ENCODE peak calls at places on chromosomes 6 and 20, in five cellular contexts. F is CD8-positive, alpha-beta memory T cell; B is SK-N-DZ; T is M059J; G is NCI-H345. C is an unnamed sample.

GRCh38 chr6:39357998-39358686 is 35.6 kb upstream of the KCNK16 start:
- DNase-seq in F (no peak), B (no peak), T (peak), G (peak), C (peak)

GRCh38 chr6:63582579-63583231 is 10.4 kb downstream of the LOC128125822 start:
- DNase-seq in F (no peak), B (no peak), T (peak), G (no peak), C (no peak)

GRCh38 chr20:58584881-58585752 is 66.0 kb upstream of the STX16 start:
- DNase-seq in F (no peak), B (no peak), T (peak), G (no peak), C (peak)

GRCh38 chr6:90222724-90223198 is 73.9 kb downstream of the BACH2 start:
- DNase-seq in F (no peak), B (no peak), T (peak), G (no peak), C (peak)

GRCh38 chr6:83341765-83342164 is 89.1 kb downstream of the ME1 start:
- DNase-seq in F (no peak), B (no peak), T (peak), G (no peak), C (no peak)

GRCh38 chr6:43091592-43091991 is 15.5 kb downstream of the PTK7 start:
- DNase-seq in F (no peak), B (no peak), T (peak), G (no peak), C (no peak)

GRCh38 chr6:168870982-168871381 is 382.7 kb downstream of the THBS2 start:
- DNase-seq in F (no peak), B (no peak), T (no peak), G (no peak), C (no peak)

GRCh38 chr20:62143976-62144825 is 632 bp downstream of the SS18L1 start:
- DNase-seq in F (peak), B (peak), T (peak), G (peak), C (peak)

GRCh38 chr20:19572031-19572430 is 186.0 kb upstream of the RIN2 start:
- DNase-seq in F (no peak), B (no peak), T (no peak), G (no peak), C (no peak)

GRCh38 chr6:113423956-113424355 is 433.2 kb upstream of the MARCKS start:
- DNase-seq in F (no peak), B (no peak), T (no peak), G (no peak), C (no peak)

GRCh38 chr6:48476257-48476656 is 365.3 kb upstream of the PTCHD4 start:
- DNase-seq in F (no peak), B (no peak), T (peak), G (peak), C (peak)

GRCh38 chr6:19329078-19329477 is 508.1 kb upstream of the ID4 start:
- DNase-seq in F (no peak), B (no peak), T (peak), G (no peak), C (no peak)

GRCh38 chr20:54293526-54293925 is 85.6 kb downstream of the PFDN4 start:
- DNase-seq in F (no peak), B (no peak), T (peak), G (no peak), C (no peak)

GRCh38 chr6:21067521-21067920 is 526.0 kb upstream of the SOX4 start:
- DNase-seq in F (no peak), B (no peak), T (peak), G (no peak), C (no peak)

GRCh38 chr20:18252597-18253451 is 35.5 kb upstream of the ZNF133 start:
- DNase-seq in F (no peak), B (no peak), T (peak), G (no peak), C (no peak)

GRCh38 chr6:167811040-167811439 is 15.7 kb upstream of the AFDN start:
- DNase-seq in F (no peak), B (no peak), T (no peak), G (no peak), C (no peak)

GRCh38 chr6:33692760-33693158 is 18.7 kb downstream of the UQCC2 start:
- DNase-seq in F (peak), B (no peak), T (peak), G (no peak), C (peak)

GRCh38 chr6:109714156-109714555 is 23.1 kb downstream of the FIG4 start:
- DNase-seq in F (no peak), B (peak), T (no peak), G (no peak), C (no peak)

GRCh38 chr20:63023071-63023835 is 16.5 kb upstream of the BHLHE23 start:
- DNase-seq in F (no peak), B (no peak), T (no peak), G (no peak), C (no peak)

GRCh38 chr6:72363844-72364740 is 257.8 kb upstream of the KCNQ5 start:
- DNase-seq in F (no peak), B (no peak), T (peak), G (no peak), C (peak)

GRCh38 chr6:158669145-158670035 is 19.5 kb downstream of the SYTL3 start:
- DNase-seq in F (no peak), B (no peak), T (peak), G (no peak), C (peak)

GRCh38 chr6:141107562-141108160 is 1025.1 kb upstream of the GJE1 start:
- DNase-seq in F (no peak), B (no peak), T (peak), G (no peak), C (peak)

GRCh38 chr6:164214066-164214465 is 799.5 kb downstream of the QKI start:
- DNase-seq in F (no peak), B (no peak), T (no peak), G (no peak), C (peak)

GRCh38 chr6:127148511-127148910 is 30.0 kb downstream of the RSPO3 start:
- DNase-seq in F (no peak), B (no peak), T (no peak), G (no peak), C (no peak)

C was measured in EL.